ENCODE peak calls at places on chromosomes 6 and 20, in four cellular contexts. X is CD4-positive, CD25-positive, alpha-beta regulatory T cell; H is uterus; T is Peyer's patch. V is an unnamed sample. For H3K4me1 and H3K27me3, the result is how much of the 10 kb centered on the place peaks cover.

GRCh38 chr20:25394996-25395395 is 4.4 kb upstream of the ABHD12 start:
- DNase-seq in X (no peak), H (no peak), T (no peak), V (no peak)

GRCh38 chr6:28353356-28353755 is 3.6 kb downstream of the ZKSCAN3 start:
- DNase-seq in X (no peak), H (no peak), T (no peak), V (no peak)

GRCh38 chr20:5080384-5080877 is 39.3 kb downstream of the PCNA start:
- DNase-seq in X (no peak), H (no peak), T (peak), V (no peak)

GRCh38 chr6:13005994-13006393 is 289.4 kb downstream of the PHACTR1 start:
- DNase-seq in X (no peak), H (no peak), T (no peak), V (no peak)

GRCh38 chr6:33375143-33375649 is 16.4 kb upstream of the KIFC1 start:
- DNase-seq in X (no peak), H (peak), T (peak), V (no peak)

GRCh38 chr6:11875325-11876109 is 96.9 kb upstream of the ADTRP start:
- DNase-seq in X (no peak), H (no peak), T (no peak), V (no peak)

GRCh38 chr6:47733879-47734558 is 35.6 kb downstream of the ADGRF4 start:
- DNase-seq in X (no peak), H (no peak), T (no peak), V (peak)

GRCh38 chr6:142045380-142046270 is 87.1 kb upstream of the GJE1 start:
- DNase-seq in X (no peak), H (no peak), T (no peak), V (no peak)

GRCh38 chr6:170271771-170272314 is 19.0 kb downstream of the DLL1 start:
- DNase-seq in X (peak), H (no peak), T (peak), V (peak)

GRCh38 chr6:152298055-152298647 is 339.0 kb downstream of the SYNE1 start:
- DNase-seq in X (no peak), H (no peak), T (no peak), V (no peak)

GRCh38 chr20:58645277-58645968 is 5.7 kb upstream of the STX16 start:
- DNase-seq in X (no peak), H (peak), T (peak), V (peak)

GRCh38 chr20:50720582-50720981 is 10.8 kb upstream of the PARD6B start:
- DNase-seq in X (no peak), H (no peak), T (no peak), V (no peak)

GRCh38 chr6:143901885-143902708 is 37.8 kb downstream of the ZC2HC1B start:
- DNase-seq in X (no peak), H (peak), T (no peak), V (no peak)

GRCh38 chr6:64249129-64249528 is 613.5 kb downstream of the PHF3 start:
- DNase-seq in X (no peak), H (no peak), T (no peak), V (no peak)

GRCh38 chr6:13304580-13305255 is 23.6 kb downstream of the TBC1D7 start:
- DNase-seq in X (no peak), H (no peak), T (no peak), V (no peak)

GRCh38 chr20:24118781-24119175 is 130.2 kb upstream of the GGTLC1 start:
- DNase-seq in X (no peak), H (peak), T (no peak), V (no peak)

GRCh38 chr6:128230267-128230989 is 290.0 kb downstream of the PTPRK start:
- DNase-seq in X (no peak), H (no peak), T (peak), V (no peak)

GRCh38 chr20:23179766-23180403 is 93.8 kb upstream of the CD93 start:
- DNase-seq in X (no peak), H (no peak), T (no peak), V (no peak)

GRCh38 chr20:35166242-35166830 is 5.5 kb upstream of the PROCR start:
- DNase-seq in X (no peak), H (peak), T (no peak), V (no peak)

GRCh38 chr6:159467473-159468041 is 225.5 kb downstream of the SOD2 start:
- DNase-seq in X (no peak), H (no peak), T (no peak), V (no peak)

GRCh38 chr20:52313335-52313963 is 121.9 kb upstream of the ZFP64 start:
- DNase-seq in X (no peak), H (no peak), T (no peak), V (no peak)

GRCh38 chr6:114740547-114740946 is 397.7 kb upstream of the HS3ST5 start:
- DNase-seq in X (no peak), H (no peak), T (no peak), V (no peak)

GRCh38 chr6:108921547-108922331 is 73.5 kb downstream of the ARMC2 start:
- DNase-seq in X (no peak), H (peak), T (no peak), V (no peak)

GRCh38 chr20:11502051-11502450 is 415.6 kb upstream of the BTBD3 start:
- DNase-seq in X (no peak), H (no peak), T (no peak), V (no peak)

GRCh38 chr6:16397623-16398022 is 159.2 kb downstream of the GMPR start:
- DNase-seq in X (no peak), H (no peak), T (no peak), V (no peak)

GRCh38 chr6:166722779-166723178 is 95.7 kb upstream of the RPS6KA2 start:
- DNase-seq in X (no peak), H (no peak), T (no peak), V (no peak)

GRCh38 chr6:24796616-24797290 is 2.0 kb downstream of the ARMH2 start:
- DNase-seq in X (no peak), H (no peak), T (no peak), V (no peak)

GRCh38 chr6:133952815-133953633 is at the start of gene TBPL1:
- DNase-seq in X (peak), H (peak), T (peak), V (peak)

GRCh38 chr20:3248167-3248992 is 9.4 kb upstream of the SLC4A11 start:
- DNase-seq in X (no peak), H (no peak), T (peak), V (no peak)

GRCh38 chr6:25913741-25914140 is 16.8 kb downstream of the SLC17A2 start:
- DNase-seq in X (no peak), H (no peak), T (no peak), V (no peak)

GRCh38 chr6:25351485-25351884 is 72.3 kb downstream of the CARMIL1 start:
- DNase-seq in X (no peak), H (no peak), T (no peak), V (no peak)

GRCh38 chr6:26544473-26544872 is 6.3 kb downstream of the HMGN4 start:
- DNase-seq in X (no peak), H (no peak), T (no peak), V (no peak)

GRCh38 chr6:20707166-20707485 is 172.9 kb downstream of the CDKAL1 start:
- DNase-seq in X (no peak), H (no peak), T (no peak), V (no peak)

GRCh38 chr6:108619431-108620197 is 58.9 kb downstream of the FOXO3 start:
- DNase-seq in X (no peak), H (no peak), T (no peak), V (no peak)

GRCh38 chr6:158817298-158818007 is 1.7 kb downstream of the EZR start:
- DNase-seq in X (peak), H (peak), T (peak), V (no peak)

GRCh38 chr20:12928755-12929401 is 79.9 kb upstream of the SPTLC3 start:
- DNase-seq in X (no peak), H (no peak), T (no peak), V (no peak)

DNA sequence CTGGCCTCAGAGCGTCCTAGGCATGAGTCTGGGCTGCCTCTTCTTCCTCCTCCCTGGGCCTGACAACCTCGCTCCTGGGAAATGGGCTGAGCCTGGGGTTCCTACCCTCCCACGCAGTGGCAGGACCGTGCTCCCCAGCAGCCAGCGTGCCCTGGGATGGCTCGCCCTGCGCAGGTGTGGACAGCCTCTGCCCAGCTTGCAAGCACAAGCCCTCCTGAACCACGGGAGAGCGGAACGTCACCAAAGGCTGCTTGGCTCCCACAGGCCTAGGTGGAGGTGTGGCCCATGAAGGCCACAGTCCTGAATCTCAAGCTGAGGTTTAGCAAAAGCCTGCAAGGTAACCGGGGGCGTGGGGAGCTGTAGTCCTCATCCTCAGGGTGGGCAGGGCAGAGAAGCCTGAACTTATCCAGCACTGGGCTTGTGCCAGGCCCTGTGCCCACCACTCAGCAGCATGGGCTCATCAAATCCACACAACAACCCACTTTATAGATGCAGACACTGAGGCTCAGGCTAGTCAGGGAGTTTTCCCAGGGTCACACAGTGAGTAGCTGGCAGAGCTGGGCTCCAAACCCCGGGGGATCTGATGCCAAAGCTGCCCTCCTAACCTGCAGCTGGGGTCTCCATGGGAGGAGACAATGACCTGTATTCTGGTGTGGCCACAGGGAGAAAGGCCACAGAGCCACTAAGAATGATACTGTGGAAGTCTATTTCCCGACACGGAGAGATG is 25.3 kb downstream of the RBM38 start:
- DNase-seq in X (no peak), H (no peak), T (no peak), V (no peak)
- H3K4me1 ChIP-seq in X (under half), H (under half), T (under half), V (under half)

DNA sequence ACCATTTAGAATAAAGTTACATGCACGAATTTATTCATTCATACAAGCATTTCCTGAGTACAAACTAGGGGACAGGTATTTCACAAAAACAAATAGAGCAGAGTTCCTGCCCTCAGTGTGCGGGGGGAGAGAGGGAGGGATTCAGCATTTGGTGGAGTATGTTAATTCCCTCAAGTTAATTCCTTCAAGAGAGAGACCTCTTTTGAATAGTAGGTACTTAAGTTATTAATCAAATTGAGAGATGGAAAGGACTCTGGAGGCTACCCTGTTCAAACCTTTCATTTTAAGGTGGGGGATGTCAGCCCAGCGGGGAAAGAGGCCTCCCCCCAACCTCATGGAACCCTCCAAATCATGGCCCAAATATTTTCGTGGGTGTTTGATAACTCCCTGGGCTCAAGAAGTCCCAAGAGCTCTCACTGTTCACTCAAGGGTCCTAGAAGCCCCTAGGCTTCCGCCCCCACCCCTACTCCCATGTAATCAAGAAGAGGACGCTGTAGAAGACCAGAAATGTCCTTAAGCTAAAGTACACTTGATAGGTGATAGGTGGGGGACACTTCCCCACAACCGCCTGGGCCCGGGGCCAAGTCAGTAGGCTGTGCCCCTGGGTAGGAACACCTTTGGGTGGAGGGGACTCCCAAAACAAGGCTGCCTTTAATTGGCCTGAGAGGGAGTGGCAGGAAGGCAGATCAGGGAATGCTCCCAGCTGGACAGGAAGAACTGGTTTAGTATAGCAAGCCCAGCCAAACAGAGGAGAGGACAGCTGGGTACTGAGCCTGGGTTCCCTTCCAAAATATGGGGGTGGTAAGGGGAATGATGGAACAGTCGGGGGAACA is 2.9 kb downstream of the SDC4 start:
- DNase-seq in X (no peak), H (no peak), T (peak), V (no peak)
- H3K4me3 ChIP-seq in X (no peak), H (no peak), T (peak), V (no peak)

GRCh38 chr6:30127238-30128093 is 8.5 kb upstream of the TRIM40 start:
- DNase-seq in X (no peak), H (no peak), T (no peak), V (no peak)

GRCh38 chr6:30131947-30132497 is 3.9 kb upstream of the TRIM40 start:
- DNase-seq in X (no peak), H (no peak), T (no peak), V (no peak)

GRCh38 chr6:30129818-30130679 is 5.9 kb upstream of the TRIM40 start:
- DNase-seq in X (no peak), H (no peak), T (no peak), V (no peak)

GRCh38 chr6:30129270-30129669 is 6.7 kb upstream of the TRIM40 start:
- DNase-seq in X (no peak), H (no peak), T (no peak), V (no peak)

GRCh38 chr6:30130887-30131862 is 4.8 kb upstream of the TRIM40 start:
- DNase-seq in X (peak), H (peak), T (peak), V (peak)
- H3K27me3 ChIP-seq in X (under half), H (under half), T (under half), V (under half)

GRCh38 chr20:43940518-43941225 is 26.0 kb downstream of the TOX2 start:
- DNase-seq in X (no peak), H (no peak), T (no peak), V (no peak)

GRCh38 chr20:43942213-43942590 is 27.6 kb downstream of the TOX2 start:
- DNase-seq in X (no peak), H (no peak), T (no peak), V (no peak)

GRCh38 chr20:43939762-43940121 is 25.1 kb downstream of the TOX2 start:
- DNase-seq in X (no peak), H (no peak), T (no peak), V (no peak)

GRCh38 chr20:43942661-43943285 is 28.1 kb downstream of the TOX2 start:
- DNase-seq in X (peak), H (no peak), T (no peak), V (peak)

GRCh38 chr20:43941476-43942212 is 27.0 kb downstream of the TOX2 start:
- DNase-seq in X (no peak), H (no peak), T (no peak), V (no peak)
- H3K4me1 ChIP-seq in X (half or more), H (under half), T (under half), V (under half)

DNA sequence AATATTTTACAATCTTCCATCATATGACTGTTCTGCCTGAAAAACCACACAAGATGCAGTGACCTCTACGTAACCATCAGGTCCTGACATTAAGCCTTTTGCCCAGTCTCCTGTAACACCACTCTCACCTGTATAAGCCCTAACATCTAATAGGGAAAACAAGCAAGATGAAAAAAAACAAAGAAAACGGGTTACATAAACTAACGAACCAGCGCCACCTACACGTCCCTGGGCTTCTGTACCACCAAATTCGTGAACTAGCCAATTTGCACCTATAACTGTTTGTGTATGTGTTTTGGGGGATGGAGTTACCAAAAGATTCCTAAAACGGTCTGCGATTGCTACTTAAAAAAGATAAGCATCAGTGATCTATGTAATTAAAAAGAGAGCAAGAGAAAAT is 70.2 kb downstream of the BLOC1S5 start:
- DNase-seq in X (no peak), H (no peak), T (no peak), V (no peak)
- H3K4me3 ChIP-seq in X (no peak), H (no peak), T (no peak), V (no peak)

GRCh38 chr6:40390144-40390800 is 196.9 kb downstream of the LRFN2 start:
- DNase-seq in X (no peak), H (no peak), T (no peak), V (no peak)
- H3K27me3 ChIP-seq in X (under half), H (under half), T (under half), V (under half)